ENCODE peak calls at places on chromosome 5, in eight cellular contexts. E, P, K, O, U, A, D and X are unnamed samples. For H3K4me1, the result is how much of the 10 kb centered on the place peaks cover.

GRCh38 chr5:1512541-1513291 is 11.0 kb downstream of the LPCAT1 start:
- DNase-seq in U (no peak), E (no peak), K (no peak), O (peak), A (no peak), P (no peak), D (no peak), X (peak)

GRCh38 chr5:98173334-98173733 is 600.1 kb upstream of the RGMB start:
- DNase-seq in D (no peak), A (no peak), P (no peak), K (no peak), O (no peak), E (no peak), U (no peak), X (no peak)

GRCh38 chr5:138466900-138467710 is 1.8 kb downstream of the EGR1 start:
- DNase-seq in D (no peak), P (no peak), K (no peak), A (no peak), U (no peak), O (no peak), E (no peak), X (no peak)

GRCh38 chr5:141517902-141518610 is 29.2 kb downstream of the PCDHGC5 start:
- DNase-seq in D (no peak), E (no peak), U (no peak), O (no peak), K (no peak), P (no peak), A (no peak), X (no peak)

GRCh38 chr5:107873877-107874276 is 203.1 kb upstream of the EFNA5 start:
- DNase-seq in O (no peak), D (no peak), A (no peak), E (no peak), K (no peak), P (no peak), U (no peak), X (no peak)

GRCh38 chr5:81779935-81780266 is 29.0 kb upstream of the SSBP2 start:
- DNase-seq in O (no peak), A (no peak), U (no peak), P (no peak), E (no peak), D (peak), K (no peak), X (no peak)

GRCh38 chr5:61706751-61707150 is 374.7 kb downstream of the ZSWIM6 start:
- DNase-seq in O (no peak), P (no peak), D (no peak), E (no peak), U (no peak), K (no peak), A (no peak), X (no peak)

GRCh38 chr5:59517926-59518585 is 375.5 kb downstream of the PDE4D start:
- DNase-seq in K (no peak), E (no peak), D (no peak), A (no peak), U (no peak), O (no peak), P (no peak), X (no peak)

GRCh38 chr5:180852510-180852909 is 8.6 kb downstream of the ZFP62 start:
- DNase-seq in A (no peak), P (no peak), E (no peak), O (no peak), U (no peak), D (no peak), K (no peak), X (no peak)

GRCh38 chr5:7396169-7397004 is 449 bp downstream of the ADCY2 start:
- DNase-seq in E (peak), U (no peak), A (no peak), O (no peak), D (no peak), P (no peak), K (no peak), X (no peak)

GRCh38 chr5:7714119-7714518 is 136.8 kb downstream of the CFAP90 start:
- DNase-seq in P (no peak), O (no peak), E (no peak), D (no peak), A (no peak), U (no peak), K (no peak), X (no peak)

GRCh38 chr5:58898006-58898405 is 315.1 kb downstream of the RAB3C start:
- DNase-seq in E (no peak), K (no peak), U (no peak), P (no peak), D (no peak), A (no peak), O (no peak), X (no peak)

GRCh38 chr5:57332350-57332749 is 150.3 kb downstream of the ACTBL2 start:
- DNase-seq in K (no peak), A (no peak), D (no peak), O (no peak), E (no peak), P (no peak), U (no peak), X (no peak)

DNA sequence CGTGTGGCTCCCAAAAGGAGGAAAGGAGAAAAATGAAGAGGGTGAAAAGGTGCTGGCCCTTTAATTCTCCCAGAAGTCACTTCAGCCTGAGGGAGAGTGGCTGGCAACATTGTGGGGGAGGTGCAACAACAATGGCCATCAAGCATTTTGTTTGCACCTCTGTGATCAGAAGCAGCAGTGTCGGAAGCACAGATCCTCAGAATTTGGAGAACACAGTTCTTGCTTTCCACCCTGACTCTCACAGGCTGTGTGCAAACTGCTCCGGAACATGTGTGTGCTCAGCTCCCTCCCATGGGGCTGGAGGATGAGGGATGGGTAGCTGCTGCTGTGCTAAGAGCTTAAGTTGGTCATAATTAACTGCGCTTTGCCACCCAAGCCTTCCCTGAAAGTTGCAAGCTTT is 127.1 kb downstream of the DPYSL3 start:
- DNase-seq in D (no peak), P (no peak), A (no peak), O (peak), E (no peak), K (no peak), U (no peak), X (no peak)
- H3K4me3 ChIP-seq in D (no peak), P (peak), A (no peak), O (peak), E (no peak), K (no peak), U (no peak), X (peak)

DNA sequence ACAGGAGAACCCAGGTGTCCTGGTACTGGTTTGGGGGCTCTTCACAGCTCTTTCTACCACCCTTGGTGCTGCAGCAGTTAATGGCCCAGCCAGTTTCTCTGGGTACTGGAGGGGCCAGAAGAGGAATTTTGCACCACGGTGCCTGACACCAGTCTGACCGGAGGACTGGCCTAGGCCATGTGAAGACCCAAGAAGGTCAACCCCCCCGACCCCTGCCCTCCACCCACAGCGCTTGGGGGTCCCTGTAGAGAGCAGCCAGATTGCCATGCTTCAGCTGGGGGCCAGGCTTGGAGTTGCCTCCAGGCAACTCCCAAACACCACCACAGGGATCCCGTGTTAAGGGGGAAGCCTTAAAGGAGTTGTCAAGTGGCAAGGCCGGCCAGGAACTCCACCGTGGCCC is 6.2 kb downstream of the ARSI start:
- DNase-seq in E (no peak), O (no peak), K (no peak), D (no peak), A (no peak), U (no peak), P (no peak), X (no peak)
- H3K4me1 ChIP-seq in E (under half), O (under half), K (under half), D (under half), A (under half), U (under half), P (under half), X (under half)

DNA sequence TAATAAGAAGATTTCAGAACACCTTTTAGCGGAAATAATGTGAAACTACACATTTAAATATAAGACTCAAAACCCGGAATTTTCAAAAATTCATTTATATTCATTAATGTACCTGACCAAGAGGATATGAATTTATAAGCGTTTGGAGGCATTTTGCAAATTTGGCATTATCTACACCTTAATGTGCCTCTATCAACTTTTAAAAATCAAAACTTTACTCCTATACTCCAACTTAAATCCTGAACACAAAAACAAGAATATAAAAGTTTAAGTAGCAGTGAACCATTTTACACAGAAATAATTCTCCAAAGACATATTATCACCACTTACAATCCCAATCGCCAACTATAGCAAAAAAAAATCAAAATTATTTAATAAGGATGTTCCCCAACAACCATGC is 3.9 kb downstream of the ZNF608 start:
- DNase-seq in P (no peak), O (no peak), A (no peak), E (no peak), D (no peak), K (no peak), U (no peak), X (no peak)
- H3K4me3 ChIP-seq in P (no peak), O (peak), A (peak), E (peak), D (no peak), K (no peak), U (peak), X (peak)

GRCh38 chr5:32673272-32673671 is 37.8 kb upstream of the NPR3 start:
- DNase-seq in U (no peak), A (no peak), P (no peak), K (no peak), D (no peak), E (no peak), O (no peak), X (no peak)

GRCh38 chr5:32664523-32664922 is 46.6 kb upstream of the NPR3 start:
- DNase-seq in U (no peak), K (no peak), D (no peak), A (no peak), P (no peak), O (no peak), E (no peak), X (no peak)

GRCh38 chr5:32668552-32668951 is 42.6 kb upstream of the NPR3 start:
- DNase-seq in K (no peak), A (no peak), U (no peak), E (no peak), O (no peak), P (no peak), D (no peak), X (no peak)
- H3K4me1 ChIP-seq in K (under half), A (under half), U (under half), E (under half), O (under half), P (under half), D (under half), X (under half)

GRCh38 chr5:133284306-133284705 is 232.5 kb downstream of the HSPA4 start:
- DNase-seq in O (no peak), A (no peak), U (no peak), E (no peak), K (no peak), P (no peak), D (no peak), X (no peak)
- H3K4me3 ChIP-seq in O (no peak), A (no peak), U (no peak), E (no peak), K (no peak), P (no peak), D (no peak), X (no peak)

DNA sequence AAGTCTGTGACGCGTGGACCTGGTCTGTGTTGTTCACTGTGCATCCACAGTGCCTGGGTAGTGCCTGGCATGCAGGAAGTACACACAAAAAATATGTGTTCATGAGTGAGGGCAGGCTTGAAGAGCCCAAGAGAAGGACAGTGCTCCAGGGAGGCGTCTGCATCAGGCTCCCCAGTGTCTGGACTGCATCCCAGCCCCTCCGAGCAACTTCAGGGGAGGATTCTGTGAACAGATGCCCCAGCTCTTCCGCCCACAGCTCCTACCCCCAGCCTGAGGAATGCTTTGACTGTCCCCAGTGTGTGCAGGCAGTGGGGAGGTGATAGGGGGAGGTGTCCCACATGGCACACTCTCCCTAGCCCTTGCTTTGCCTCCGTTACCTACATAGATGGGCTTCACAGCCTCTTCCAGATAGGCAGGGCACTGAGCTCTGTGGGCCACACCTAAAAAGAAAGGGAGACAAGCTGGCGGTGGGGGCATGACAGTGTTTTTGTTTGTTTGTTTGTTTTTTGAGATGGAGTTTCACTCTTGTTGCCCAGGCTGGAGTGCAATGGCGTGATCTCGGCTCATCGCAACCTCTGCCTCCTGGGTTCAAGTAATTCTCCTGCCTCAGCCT is 25.4 kb downstream of the IRF1 start:
- DNase-seq in D (no peak), P (no peak), E (no peak), O (no peak), K (no peak), A (no peak), U (no peak), X (no peak)
- H3K4me1 ChIP-seq in D (half or more), P (under half), E (under half), O (under half), K (half or more), A (under half), U (half or more), X (half or more)